ENCODE peak calls at places on chromosomes 5 and 9, in four cellular contexts. D is H1, I is GM12878, T is K562. N is an unnamed sample.

GRCh38 chr9:128554155-128554862 is 1.9 kb downstream of the SPTAN1 start:
- DNase-seq in I (peak; percentile 27), T (peak; percentile 38), D (no peak), N (peak; percentile 85)

GRCh38 chr9:137984520-137985257 is 107.1 kb downstream of the CACNA1B start:
- DNase-seq in T (no peak), I (no peak), D (no peak), N (no peak)

GRCh38 chr9:4661165-4662095 is 664 bp upstream of the PLPP6 start:
- DNase-seq in I (no peak), D (no peak), T (no peak), N (no peak)

GRCh38 chr5:76397200-76397599 is 5.9 kb upstream of the IQGAP2 start:
- DNase-seq in I (no peak), T (no peak), D (no peak), N (no peak)

GRCh38 chr9:35448511-35448910 is 41.4 kb upstream of the RUSC2 start:
- DNase-seq in I (no peak), T (no peak), D (no peak), N (peak; percentile 24)

GRCh38 chr5:160379485-160379884 is 9.1 kb upstream of the C1QTNF2 start:
- DNase-seq in T (no peak), I (no peak), D (no peak), N (no peak)

GRCh38 chr5:28729067-28729466 is 1690.7 kb upstream of the CDH9 start:
- DNase-seq in D (no peak), I (no peak), T (no peak), N (no peak)

GRCh38 chr9:125561497-125562148 is 145.4 kb downstream of the MAPKAP1 start:
- DNase-seq in D (no peak), T (no peak), I (peak; percentile 44), N (no peak)

GRCh38 chr5:144815131-144815530 is 644.5 kb downstream of the KCTD16 start:
- DNase-seq in T (no peak), D (no peak), I (no peak), N (no peak)

GRCh38 chr5:55680353-55680752 is 31.8 kb downstream of the SLC38A9 start:
- DNase-seq in T (no peak), I (no peak), D (no peak), N (no peak)

GRCh38 chr9:18566125-18566524 is 92.2 kb downstream of the ADAMTSL1 start:
- DNase-seq in T (no peak), D (no peak), I (no peak), N (no peak)

GRCh38 chr5:62457071-62457470 is 44.5 kb downstream of the IPO11 start:
- DNase-seq in I (no peak), D (no peak), T (no peak), N (no peak)

GRCh38 chr9:136056546-136057235 is 38.4 kb downstream of the NACC2 start:
- DNase-seq in T (no peak), D (no peak), I (no peak), N (no peak)

GRCh38 chr9:127418037-127418471 is 6.1 kb upstream of the ZNF79 start:
- DNase-seq in T (peak; percentile 61), I (no peak), D (peak; percentile 43), N (peak; percentile 44)

GRCh38 chr9:36793277-36793676 is 220.6 kb downstream of the MELK start:
- DNase-seq in T (peak; percentile 41), D (no peak), I (no peak), N (no peak)

GRCh38 chr9:81596671-81597426 is 92.5 kb downstream of the TLE1 start:
- DNase-seq in T (no peak), I (no peak), D (no peak), N (no peak)

GRCh38 chr9:94056442-94056974 is 27.8 kb upstream of the PTPDC1 start:
- DNase-seq in T (no peak), D (no peak), I (no peak), N (no peak)

GRCh38 chr9:129865668-129866320 is 30.5 kb downstream of the USP20 start:
- DNase-seq in T (no peak), I (no peak), D (no peak), N (no peak)

GRCh38 chr9:116070256-116070914 is 83.2 kb upstream of the PAPPA start:
- DNase-seq in I (no peak), D (no peak), T (no peak), N (no peak)

GRCh38 chr9:129777769-129778130 is 24.9 kb upstream of the PTGES start:
- DNase-seq in I (no peak), D (no peak), T (peak; percentile 34), N (no peak)

GRCh38 chr9:94168203-94169000 is 84.1 kb downstream of the PTPDC1 start:
- DNase-seq in I (no peak), D (no peak), T (no peak), N (no peak)

GRCh38 chr9:92151691-92152393 is 36.6 kb upstream of the SPTLC1 start:
- DNase-seq in D (no peak), T (no peak), I (no peak), N (no peak)

GRCh38 chr5:137737349-137738256 is 1.7 kb upstream of the KLHL3 start:
- DNase-seq in I (no peak), T (no peak), D (no peak), N (no peak)

GRCh38 chr9:115207003-115207837 is 89.3 kb upstream of the TNC start:
- DNase-seq in T (no peak), D (no peak), I (peak; percentile 72), N (no peak)

DNA sequence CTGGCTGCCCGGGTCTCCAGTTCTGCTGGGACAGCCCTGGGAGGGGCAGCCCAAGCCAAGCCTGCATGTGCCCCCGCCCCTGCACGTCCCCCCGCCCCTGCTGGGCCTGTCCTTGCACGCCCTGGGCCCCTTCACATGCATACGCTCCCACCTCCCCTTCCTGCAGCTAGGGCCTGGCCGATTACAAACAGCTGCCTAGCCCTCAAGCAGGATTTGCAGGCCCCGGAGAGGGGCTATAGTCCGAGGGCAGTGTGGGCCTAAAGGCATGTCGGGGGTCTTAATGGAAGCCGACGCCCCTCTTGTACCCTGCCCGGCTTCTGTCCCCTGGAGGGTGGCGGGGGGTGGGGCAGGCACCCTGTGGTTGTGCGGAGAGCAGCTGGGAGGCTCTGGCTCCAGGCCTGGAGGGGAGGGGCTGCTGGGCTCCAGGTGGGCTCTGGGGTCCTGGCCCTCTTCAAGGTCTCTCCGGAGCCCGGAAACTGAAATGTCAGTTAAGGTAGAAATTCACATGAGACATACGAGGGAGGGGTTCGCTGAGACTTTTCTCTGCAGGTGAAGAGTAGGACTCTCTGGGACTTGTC is 16.9 kb downstream of the COL5A1 start:
- DNase-seq in T (no peak), D (no peak), I (no peak), N (no peak)
- H3K27ac ChIP-seq in T (no peak overlapping the region), D (no peak overlapping the region), I (no peak overlapping the region), N (no peak overlapping the region)

GRCh38 chr5:4113905-4114304 is 518.3 kb downstream of the IRX1 start:
- DNase-seq in I (no peak), T (no peak), D (no peak), N (no peak)
- TF ChIP-seq BRCA1 in I (no peak), T (no peak), D (no peak), N (no peak)

GRCh38 chr5:158456756-158457155 is 597.8 kb upstream of the CLINT1 start:
- DNase-seq in D (no peak), I (no peak), T (no peak), N (peak; percentile 3)
- TF ChIP-seq HDAC2 in D (no peak), I (no peak), T (no peak), N (no peak)

DNA sequence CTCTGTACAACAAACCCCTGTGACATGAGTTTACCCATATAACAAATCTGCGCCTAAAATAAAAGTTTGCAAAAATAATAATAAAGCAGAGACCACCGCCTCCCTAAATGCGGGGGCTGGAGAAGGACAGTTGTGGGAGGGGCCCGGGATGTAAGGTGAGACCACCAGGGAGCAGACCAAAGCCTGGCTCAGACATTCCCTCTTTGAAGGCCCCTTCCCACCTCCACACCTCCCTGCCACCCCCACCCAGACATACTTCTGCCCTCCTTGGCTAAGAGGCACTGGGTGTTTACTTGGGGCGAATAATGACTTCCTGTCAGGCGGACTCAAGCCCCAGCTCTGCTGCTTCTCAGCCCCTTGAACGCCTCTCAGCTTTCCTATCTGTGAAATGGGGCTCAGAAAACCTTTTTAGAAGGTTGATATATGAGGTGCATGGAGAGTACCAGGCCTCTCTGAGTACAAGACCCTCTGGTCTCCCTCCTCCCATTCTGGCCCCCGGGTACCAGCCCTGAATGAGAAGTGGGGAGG is 58.8 kb upstream of the GGTA1 start:
- DNase-seq in T (no peak), D (no peak), I (no peak), N (no peak)
- H3K27ac ChIP-seq in T (no peak overlapping the region), D (no peak overlapping the region), I (peak overlapping the region; percentile 6), N (no peak overlapping the region)